ENCODE peak calls at places on chromosome 2, in four cellular contexts. G, U, P and I are unnamed samples.

GRCh38 chr2:30368258-30368657 is 78.8 kb upstream of the LCLAT1 start:
- DNase-seq in U (no peak), P (no peak), G (peak), I (no peak)

GRCh38 chr2:55693181-55694125 is at the start of gene PNPT1:
- DNase-seq in P (peak), U (peak), G (peak), I (peak)

GRCh38 chr2:176161041-176161785 is 4.1 kb downstream of the HOXD3 start:
- DNase-seq in G (no peak), P (no peak), U (no peak), I (no peak)

GRCh38 chr2:128282246-128282975 is 36.3 kb downstream of the HS6ST1 start:
- DNase-seq in P (peak), U (no peak), G (no peak), I (no peak)

GRCh38 chr2:3205845-3206244 is 171.8 kb downstream of the EIPR1 start:
- DNase-seq in P (no peak), U (no peak), G (no peak), I (no peak)

GRCh38 chr2:33373986-33374385 is 102.5 kb upstream of the RASGRP3 start:
- DNase-seq in U (no peak), P (no peak), G (no peak), I (no peak)

GRCh38 chr2:24080721-24081120 is 3.9 kb downstream of the TP53I3 start:
- DNase-seq in U (no peak), G (no peak), P (no peak), I (no peak)

GRCh38 chr2:46711156-46711555 is 204.4 kb downstream of the MCFD2 start:
- DNase-seq in U (no peak), G (no peak), P (no peak), I (no peak)

GRCh38 chr2:43076676-43077075 is 149.7 kb downstream of the ZFP36L2 start:
- DNase-seq in G (no peak), P (no peak), U (no peak), I (no peak)

GRCh38 chr2:240642061-240642805 is 17.0 kb downstream of the GPR35 start:
- DNase-seq in G (no peak), U (no peak), P (peak), I (no peak)

GRCh38 chr2:1676091-1676912 is 68.0 kb downstream of the PXDN start:
- DNase-seq in P (no peak), G (no peak), U (no peak), I (no peak)

DNA sequence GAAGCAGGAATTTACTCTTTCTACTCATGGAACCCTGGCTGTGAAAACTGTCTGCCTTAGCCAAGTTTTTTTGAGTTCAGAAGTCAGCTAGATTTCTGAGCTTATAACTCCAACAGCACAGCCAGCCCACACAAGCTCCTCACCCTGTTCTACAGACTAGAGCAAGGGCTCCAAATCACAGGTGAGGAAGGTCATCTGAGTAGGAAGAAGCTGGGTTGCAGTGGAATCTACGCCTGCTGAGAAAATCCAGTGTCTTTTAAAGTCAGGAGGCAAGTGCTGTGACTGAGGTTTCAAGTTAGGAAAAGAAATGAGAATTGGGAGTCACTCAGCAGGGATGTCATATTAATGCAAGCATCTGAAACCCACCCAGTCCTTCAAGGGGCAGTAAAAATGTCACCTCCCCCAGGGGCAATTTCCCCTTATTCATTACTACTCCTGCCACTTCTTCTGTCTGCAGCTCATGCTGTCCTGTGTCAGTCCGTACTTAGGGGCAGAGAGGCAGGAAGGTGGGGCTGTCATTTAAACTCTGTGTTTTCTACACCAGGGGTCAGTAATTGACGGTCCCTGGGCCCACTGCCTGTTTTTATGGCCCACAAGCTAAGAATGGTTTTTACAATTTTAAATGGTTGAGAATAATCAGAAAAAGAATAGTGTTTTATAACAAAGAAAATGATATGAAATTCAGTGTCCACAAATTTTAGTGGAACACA is 551.1 kb downstream of the BCL11A start:
- DNase-seq in G (peak), U (no peak), P (no peak), I (no peak)
- TF ChIP-seq CTCF in G (no peak), U (no peak), P (no peak), I (no peak)

GRCh38 chr2:11784310-11784709 is 37.9 kb downstream of the LPIN1 start:
- DNase-seq in P (no peak), G (no peak), U (no peak), I (no peak)

GRCh38 chr2:11786592-11786991 is 40.2 kb downstream of the LPIN1 start:
- DNase-seq in P (no peak), U (no peak), G (no peak), I (no peak)

GRCh38 chr2:11786191-11786590 is 39.8 kb downstream of the LPIN1 start:
- DNase-seq in P (no peak), G (no peak), U (no peak), I (no peak)

GRCh38 chr2:11785611-11785940 is 39.1 kb downstream of the LPIN1 start:
- DNase-seq in U (no peak), G (no peak), P (no peak), I (no peak)

DNA sequence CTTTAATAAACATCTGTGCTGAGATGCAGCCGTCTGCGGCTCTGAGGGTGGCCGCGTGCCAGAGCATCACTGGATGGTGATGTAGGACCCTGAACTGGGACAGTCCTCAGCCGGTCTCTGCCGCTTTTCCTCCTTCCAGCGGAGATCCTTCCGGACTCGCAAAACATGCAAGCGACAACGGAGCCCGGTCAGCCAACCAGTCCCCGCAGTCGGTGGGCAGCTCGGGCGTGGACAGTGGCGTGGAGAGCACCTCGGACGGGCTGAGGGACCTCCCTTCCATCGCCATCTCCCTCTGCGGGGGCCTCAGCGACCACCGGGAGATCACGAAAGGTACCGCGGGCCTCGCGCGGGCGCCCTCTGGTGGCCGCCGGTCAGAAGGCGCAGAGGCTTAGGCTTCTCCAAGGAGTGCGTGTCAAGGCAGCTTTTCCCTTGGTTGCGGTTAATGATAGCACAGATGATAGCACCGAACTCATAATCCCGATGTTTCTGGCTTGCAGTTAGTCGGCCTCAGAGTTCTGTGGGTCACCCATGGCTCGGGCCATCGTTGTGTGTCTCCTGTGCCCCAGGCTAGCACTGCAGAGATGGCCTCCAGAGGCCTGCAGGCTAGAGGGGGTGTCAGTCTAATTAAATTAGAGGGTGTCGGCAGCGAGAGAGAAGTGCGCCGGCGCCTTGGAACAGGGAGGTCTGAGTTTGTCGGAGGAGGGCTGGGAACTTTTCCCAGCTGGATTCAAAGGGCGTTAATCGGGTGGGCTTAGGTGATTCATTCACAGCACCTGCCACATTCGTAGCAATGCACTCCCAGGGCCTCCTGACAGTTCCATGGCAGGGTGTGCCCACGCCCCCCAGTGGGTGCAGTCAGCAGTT is 38.5 kb downstream of the LPIN1 start:
- DNase-seq in U (peak), G (peak), P (no peak), I (peak)
- H3K4me3 ChIP-seq in U (no peak), G (no peak), P (peak), I (no peak)

GRCh38 chr2:84527137-84528129 is 11.1 kb downstream of the DNAH6 start:
- DNase-seq in G (no peak), P (no peak), U (no peak), I (no peak)

GRCh38 chr2:84532291-84532690 is 16.0 kb downstream of the DNAH6 start:
- DNase-seq in G (no peak), P (no peak), U (no peak), I (no peak)

GRCh38 chr2:84526562-84526961 is 10.3 kb downstream of the DNAH6 start:
- DNase-seq in P (no peak), U (no peak), G (no peak), I (no peak)
- TF ChIP-seq CTCF in P (peak), U (no peak), G (no peak), I (no peak)

GRCh38 chr2:104853401-104853925 is 452 bp upstream of the POU3F3 start:
- DNase-seq in U (no peak), P (no peak), G (no peak), I (no peak)

GRCh38 chr2:104853926-104854506 is at the start of gene POU3F3:
- DNase-seq in P (peak), U (no peak), G (peak), I (peak)

GRCh38 chr2:104856086-104856972 is 2.4 kb downstream of the POU3F3 start:
- DNase-seq in U (no peak), G (no peak), P (no peak), I (no peak)

GRCh38 chr2:104855174-104856085 is 1.5 kb downstream of the POU3F3 start:
- DNase-seq in P (no peak), U (no peak), G (no peak), I (no peak)

DNA sequence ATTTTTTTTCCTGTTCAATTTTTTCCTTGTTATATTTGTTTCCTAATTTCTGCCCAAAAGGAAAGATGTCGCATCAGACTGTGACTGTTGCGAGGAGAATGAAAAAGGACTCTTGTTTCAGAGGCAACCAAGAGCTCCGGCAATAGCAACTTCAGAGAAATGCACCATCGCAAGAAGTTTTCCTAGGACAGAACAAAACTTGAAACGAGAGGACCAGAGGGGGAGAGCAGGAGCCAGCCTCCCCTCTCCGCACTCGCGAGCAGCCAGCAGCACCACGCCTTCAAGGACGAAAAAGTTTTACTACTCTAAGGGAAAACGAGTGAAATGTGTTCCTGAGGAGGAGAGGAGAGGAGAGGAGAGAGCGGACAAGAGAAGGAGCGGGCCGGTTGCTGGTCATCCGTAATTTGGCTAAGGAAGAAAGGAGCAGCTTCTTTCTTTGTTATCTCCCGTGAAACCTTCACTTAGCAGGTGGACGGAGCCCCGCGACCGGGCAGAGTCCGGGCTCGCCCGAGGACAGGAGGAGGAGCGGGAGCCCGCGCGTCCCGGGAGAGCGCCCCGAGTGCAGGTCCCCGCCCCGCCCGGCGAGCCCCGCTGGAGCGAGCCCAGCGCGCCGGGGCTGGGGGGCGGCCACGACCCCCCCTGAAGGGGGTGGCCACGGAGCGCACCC is 725 bp downstream of the POU3F3 start:
- DNase-seq in G (no peak), U (no peak), P (no peak), I (no peak)
- H3K4me3 ChIP-seq in G (peak), U (no peak), P (peak), I (no peak)

GRCh38 chr2:204277226-204277625 is 268.0 kb upstream of the PARD3B start:
- DNase-seq in U (no peak), P (no peak), G (no peak), I (no peak)

GRCh38 chr2:204274991-204275390 is 270.3 kb upstream of the PARD3B start:
- DNase-seq in G (no peak), P (no peak), U (no peak), I (no peak)

GRCh38 chr2:204282081-204282480 is 263.2 kb upstream of the PARD3B start:
- DNase-seq in P (no peak), G (no peak), U (no peak), I (no peak)

GRCh38 chr2:204282525-204282924 is 262.8 kb upstream of the PARD3B start:
- DNase-seq in U (no peak), P (no peak), G (no peak), I (no peak)

GRCh38 chr2:204280239-204280638 is 265.0 kb upstream of the PARD3B start:
- DNase-seq in G (no peak), U (no peak), P (no peak), I (no peak)
- TF ChIP-seq CTCF in G (no peak), U (no peak), P (no peak), I (no peak)

GRCh38 chr2:231123362-231123898 is 1.4 kb downstream of the HTR2B start:
- DNase-seq in U (no peak), G (no peak), P (no peak), I (peak)
- H3K4me3 ChIP-seq in U (no peak), G (no peak), P (peak), I (no peak)

GRCh38 chr2:107932483-107932882 is 53.8 kb upstream of the SLC5A7 start:
- DNase-seq in P (no peak), U (no peak), G (no peak), I (no peak)

GRCh38 chr2:107932986-107933385 is 53.3 kb upstream of the SLC5A7 start:
- DNase-seq in P (no peak), U (no peak), G (peak), I (no peak)

GRCh38 chr2:107936427-107937359 is 49.6 kb upstream of the SLC5A7 start:
- DNase-seq in P (no peak), G (peak), U (peak), I (peak)
- TF ChIP-seq CTCF in P (peak), G (peak), U (peak), I (peak)

GRCh38 chr2:82959677-82960076 is 1499.4 kb downstream of the SUCLG1 start:
- DNase-seq in P (no peak), G (no peak), U (no peak), I (no peak)
- H3K4me3 ChIP-seq in P (no peak), G (no peak), U (no peak), I (no peak)

GRCh38 chr2:53508667-53509066 is 258.9 kb upstream of the CHAC2 start:
- DNase-seq in G (no peak), P (no peak), U (no peak), I (no peak)
- TF ChIP-seq CTCF in G (no peak), P (peak), U (no peak), I (no peak)